ENCODE peak calls at places on chromosomes 16 and 17, in five cellular contexts. One of them, this sample, is unnamed.

GRCh38 chr16:28555593-28555992 is 1.9 kb downstream of the SGF29 start:
- DNase-seq in mesenchymal stem cell: no peak
- DNase-seq in H9: no peak
- DNase-seq in H1: no peak
- DNase-seq in neuronal stem cell: no peak
- DNase-seq in this sample: no peak

GRCh38 chr17:50128441-50129302 is 1.3 kb downstream of the SAMD14 start:
- DNase-seq in mesenchymal stem cell: peak
- DNase-seq in H9: peak
- DNase-seq in neuronal stem cell: no peak
- DNase-seq in H1: no peak
- DNase-seq in this sample: peak

GRCh38 chr17:42159796-42160551 is 5.2 kb upstream of the RAB5C start:
- DNase-seq in neuronal stem cell: no peak
- DNase-seq in mesenchymal stem cell: no peak
- DNase-seq in H9: no peak
- DNase-seq in H1: no peak
- DNase-seq in this sample: no peak

GRCh38 chr17:38560503-38561318 is 45.0 kb downstream of the SRCIN1 start:
- DNase-seq in H9: peak
- DNase-seq in neuronal stem cell: no peak
- DNase-seq in H1: no peak
- DNase-seq in mesenchymal stem cell: peak
- DNase-seq in this sample: peak

GRCh38 chr16:84036131-84036530 is 6.5 kb downstream of the SLC38A8 start:
- DNase-seq in mesenchymal stem cell: no peak
- DNase-seq in H9: no peak
- DNase-seq in H1: no peak
- DNase-seq in neuronal stem cell: no peak
- DNase-seq in this sample: no peak

GRCh38 chr17:69669441-69670178 is 255.1 kb downstream of the MAP2K6 start:
- DNase-seq in mesenchymal stem cell: no peak
- DNase-seq in H1: no peak
- DNase-seq in neuronal stem cell: no peak
- DNase-seq in H9: no peak
- DNase-seq in this sample: peak

GRCh38 chr17:7582401-7583252 is 1.0 kb upstream of the MPDU1 start:
- DNase-seq in H1: no peak
- DNase-seq in H9: peak
- DNase-seq in neuronal stem cell: no peak
- DNase-seq in mesenchymal stem cell: no peak
- DNase-seq in this sample: no peak

GRCh38 chr17:42016411-42016831 is 818 bp downstream of the DNAJC7 start:
- DNase-seq in H9: no peak
- DNase-seq in neuronal stem cell: no peak
- DNase-seq in mesenchymal stem cell: peak
- DNase-seq in H1: no peak
- DNase-seq in this sample: peak

GRCh38 chr17:15091825-15092224 is 173.3 kb downstream of the PMP22 start:
- DNase-seq in H1: no peak
- DNase-seq in mesenchymal stem cell: no peak
- DNase-seq in neuronal stem cell: no peak
- DNase-seq in H9: no peak
- DNase-seq in this sample: no peak

GRCh38 chr16:1005286-1005685 is 23.7 kb downstream of the SOX8 start:
- DNase-seq in mesenchymal stem cell: no peak
- DNase-seq in H9: no peak
- DNase-seq in H1: no peak
- DNase-seq in neuronal stem cell: no peak
- DNase-seq in this sample: no peak

GRCh38 chr17:77708936-77709335 is 249.6 kb upstream of the TNRC6C start:
- DNase-seq in mesenchymal stem cell: no peak
- DNase-seq in neuronal stem cell: no peak
- DNase-seq in H1: no peak
- DNase-seq in H9: peak
- DNase-seq in this sample: no peak

GRCh38 chr16:48444574-48444973 is 59.4 kb upstream of the SIAH1 start:
- DNase-seq in H1: no peak
- DNase-seq in neuronal stem cell: no peak
- DNase-seq in H9: no peak
- DNase-seq in mesenchymal stem cell: peak
- DNase-seq in this sample: peak

GRCh38 chr17:63775420-63775819 is 1.4 kb downstream of the DDX42 start:
- DNase-seq in H9: no peak
- DNase-seq in mesenchymal stem cell: peak
- DNase-seq in neuronal stem cell: no peak
- DNase-seq in H1: no peak
- DNase-seq in this sample: no peak

GRCh38 chr16:81401035-81401950 is 43.3 kb upstream of the CMIP start:
- DNase-seq in H1: no peak
- DNase-seq in H9: no peak
- DNase-seq in neuronal stem cell: no peak
- DNase-seq in mesenchymal stem cell: peak
- DNase-seq in this sample: peak

GRCh38 chr16:57590654-57591085 is 37.8 kb upstream of the ADGRG1 start:
- DNase-seq in H1: no peak
- DNase-seq in mesenchymal stem cell: peak
- DNase-seq in H9: no peak
- DNase-seq in neuronal stem cell: no peak
- DNase-seq in this sample: peak

GRCh38 chr17:20706752-20707372 is 127.3 kb downstream of the CDRT15L2 start:
- DNase-seq in neuronal stem cell: no peak
- DNase-seq in H9: no peak
- DNase-seq in mesenchymal stem cell: no peak
- DNase-seq in H1: no peak
- DNase-seq in this sample: no peak

GRCh38 chr17:41624208-41625101 is at the start of gene KRT17:
- DNase-seq in neuronal stem cell: no peak
- DNase-seq in H9: peak
- DNase-seq in H1: no peak
- DNase-seq in mesenchymal stem cell: no peak
- DNase-seq in this sample: no peak

GRCh38 chr17:62807812-62808575 is at the start of gene MARCHF10:
- DNase-seq in H9: peak
- DNase-seq in H1: no peak
- DNase-seq in mesenchymal stem cell: no peak
- DNase-seq in neuronal stem cell: peak
- DNase-seq in this sample: no peak

GRCh38 chr16:1313721-1314120 is 4.3 kb downstream of the UBE2I start:
- DNase-seq in H9: no peak
- DNase-seq in H1: no peak
- DNase-seq in mesenchymal stem cell: no peak
- DNase-seq in neuronal stem cell: no peak
- DNase-seq in this sample: no peak

GRCh38 chr16:77993111-77993571 is 29.2 kb upstream of the CLEC3A start:
- DNase-seq in mesenchymal stem cell: peak
- DNase-seq in H9: peak
- DNase-seq in neuronal stem cell: no peak
- DNase-seq in H1: no peak
- DNase-seq in this sample: peak

GRCh38 chr16:78551487-78552085 is 452.1 kb downstream of the WWOX start:
- DNase-seq in H9: peak
- DNase-seq in neuronal stem cell: peak
- DNase-seq in H1: peak
- DNase-seq in mesenchymal stem cell: no peak
- DNase-seq in this sample: no peak

GRCh38 chr17:41710472-41711090 is 1.6 kb upstream of the GAST start:
- DNase-seq in H1: no peak
- DNase-seq in mesenchymal stem cell: peak
- DNase-seq in neuronal stem cell: no peak
- DNase-seq in H9: no peak
- DNase-seq in this sample: peak

GRCh38 chr17:40579471-40579870 is 14.2 kb upstream of the CCR7 start:
- DNase-seq in H1: no peak
- DNase-seq in mesenchymal stem cell: no peak
- DNase-seq in H9: no peak
- DNase-seq in neuronal stem cell: no peak
- DNase-seq in this sample: no peak

GRCh38 chr17:22517716-22518115 is 825.4 kb downstream of the KCNJ18 start:
- DNase-seq in H1: no peak
- DNase-seq in H9: no peak
- DNase-seq in neuronal stem cell: no peak
- DNase-seq in mesenchymal stem cell: no peak
- DNase-seq in this sample: no peak

GRCh38 chr17:32546031-32546444 is 59.2 kb downstream of the CDK5R1 start:
- DNase-seq in mesenchymal stem cell: no peak
- DNase-seq in H9: peak
- DNase-seq in neuronal stem cell: peak
- DNase-seq in H1: peak
- DNase-seq in this sample: no peak

GRCh38 chr17:266701-267656 is 85.5 kb upstream of the DOC2B start:
- DNase-seq in H9: no peak
- DNase-seq in H1: no peak
- DNase-seq in neuronal stem cell: peak
- DNase-seq in mesenchymal stem cell: no peak
- DNase-seq in this sample: no peak

GRCh38 chr16:27960619-27961295 is 102.8 kb downstream of the GSG1L start:
- DNase-seq in neuronal stem cell: no peak
- DNase-seq in mesenchymal stem cell: no peak
- DNase-seq in H1: no peak
- DNase-seq in H9: no peak
- DNase-seq in this sample: no peak

GRCh38 chr17:63249256-63250006 is 196.7 kb downstream of the CYB561 start:
- DNase-seq in H1: no peak
- DNase-seq in neuronal stem cell: no peak
- DNase-seq in mesenchymal stem cell: peak
- DNase-seq in H9: no peak
- DNase-seq in this sample: peak

GRCh38 chr17:62661337-62661736 is 33.9 kb downstream of the MRC2 start:
- DNase-seq in H1: no peak
- DNase-seq in mesenchymal stem cell: no peak
- DNase-seq in neuronal stem cell: no peak
- DNase-seq in H9: no peak
- DNase-seq in this sample: no peak

GRCh38 chr17:29929544-29930398 is at the start of gene SSH2:
- DNase-seq in H1: no peak
- DNase-seq in mesenchymal stem cell: peak
- DNase-seq in neuronal stem cell: peak
- DNase-seq in H9: peak
- DNase-seq in this sample: peak

GRCh38 chr17:14942511-14943185 is 322.5 kb downstream of the PMP22 start:
- DNase-seq in neuronal stem cell: no peak
- DNase-seq in H1: no peak
- DNase-seq in mesenchymal stem cell: peak
- DNase-seq in H9: no peak
- DNase-seq in this sample: no peak

GRCh38 chr16:79691001-79691400 is 90.5 kb upstream of the MAF start:
- DNase-seq in H9: no peak
- DNase-seq in neuronal stem cell: no peak
- DNase-seq in mesenchymal stem cell: no peak
- DNase-seq in H1: no peak
- DNase-seq in this sample: no peak

GRCh38 chr17:74610108-74610507 is 13.4 kb downstream of the CD300E start:
- DNase-seq in mesenchymal stem cell: no peak
- DNase-seq in H9: no peak
- DNase-seq in H1: no peak
- DNase-seq in neuronal stem cell: peak
- DNase-seq in this sample: no peak

GRCh38 chr17:57211543-57211942 is 44.8 kb upstream of the MSI2 start:
- DNase-seq in H9: no peak
- DNase-seq in H1: no peak
- DNase-seq in mesenchymal stem cell: peak
- DNase-seq in neuronal stem cell: no peak
- DNase-seq in this sample: peak

GRCh38 chr16:89873822-89874689 is 664 bp downstream of the TCF25 start:
- DNase-seq in H1: peak
- DNase-seq in mesenchymal stem cell: peak
- DNase-seq in H9: peak
- DNase-seq in neuronal stem cell: peak
- DNase-seq in this sample: peak
- H4K91ac ChIP-seq in H1: peak
- H4K91ac ChIP-seq in mesenchymal stem cell: peak
- H4K91ac ChIP-seq in H9: no peak
- H4K91ac ChIP-seq in neuronal stem cell: no peak
- H4K91ac ChIP-seq in this sample: peak

GRCh38 chr17:6521636-6522035 is 34.7 kb downstream of the PITPNM3 start:
- DNase-seq in neuronal stem cell: no peak
- DNase-seq in H9: peak
- DNase-seq in mesenchymal stem cell: no peak
- DNase-seq in H1: no peak
- DNase-seq in this sample: no peak

GRCh38 chr17:6525111-6525510 is 31.2 kb downstream of the PITPNM3 start:
- DNase-seq in H9: peak
- DNase-seq in mesenchymal stem cell: no peak
- DNase-seq in H1: no peak
- DNase-seq in neuronal stem cell: no peak
- DNase-seq in this sample: no peak

GRCh38 chr17:6523809-6524355 is 32.5 kb downstream of the PITPNM3 start:
- DNase-seq in neuronal stem cell: no peak
- DNase-seq in H9: peak
- DNase-seq in mesenchymal stem cell: no peak
- DNase-seq in H1: no peak
- DNase-seq in this sample: no peak

GRCh38 chr17:6524520-6524919 is 31.8 kb downstream of the PITPNM3 start:
- DNase-seq in neuronal stem cell: no peak
- DNase-seq in H1: no peak
- DNase-seq in H9: peak
- DNase-seq in mesenchymal stem cell: no peak
- DNase-seq in this sample: peak

GRCh38 chr17:6523330-6523729 is 33.0 kb downstream of the PITPNM3 start:
- DNase-seq in mesenchymal stem cell: peak
- DNase-seq in H1: peak
- DNase-seq in neuronal stem cell: no peak
- DNase-seq in H9: peak
- DNase-seq in this sample: peak
- H4K91ac ChIP-seq in mesenchymal stem cell: no peak
- H4K91ac ChIP-seq in H1: no peak
- H4K91ac ChIP-seq in neuronal stem cell: no peak
- H4K91ac ChIP-seq in H9: no peak
- H4K91ac ChIP-seq in this sample: no peak

GRCh38 chr17:43211480-43212402 is at the start of gene TMEM106A:
- DNase-seq in mesenchymal stem cell: peak
- DNase-seq in H1: peak
- DNase-seq in neuronal stem cell: peak
- DNase-seq in H9: peak
- DNase-seq in this sample: peak
- H4K91ac ChIP-seq in mesenchymal stem cell: peak
- H4K91ac ChIP-seq in H1: peak
- H4K91ac ChIP-seq in neuronal stem cell: no peak
- H4K91ac ChIP-seq in H9: no peak
- H4K91ac ChIP-seq in this sample: peak

DNA sequence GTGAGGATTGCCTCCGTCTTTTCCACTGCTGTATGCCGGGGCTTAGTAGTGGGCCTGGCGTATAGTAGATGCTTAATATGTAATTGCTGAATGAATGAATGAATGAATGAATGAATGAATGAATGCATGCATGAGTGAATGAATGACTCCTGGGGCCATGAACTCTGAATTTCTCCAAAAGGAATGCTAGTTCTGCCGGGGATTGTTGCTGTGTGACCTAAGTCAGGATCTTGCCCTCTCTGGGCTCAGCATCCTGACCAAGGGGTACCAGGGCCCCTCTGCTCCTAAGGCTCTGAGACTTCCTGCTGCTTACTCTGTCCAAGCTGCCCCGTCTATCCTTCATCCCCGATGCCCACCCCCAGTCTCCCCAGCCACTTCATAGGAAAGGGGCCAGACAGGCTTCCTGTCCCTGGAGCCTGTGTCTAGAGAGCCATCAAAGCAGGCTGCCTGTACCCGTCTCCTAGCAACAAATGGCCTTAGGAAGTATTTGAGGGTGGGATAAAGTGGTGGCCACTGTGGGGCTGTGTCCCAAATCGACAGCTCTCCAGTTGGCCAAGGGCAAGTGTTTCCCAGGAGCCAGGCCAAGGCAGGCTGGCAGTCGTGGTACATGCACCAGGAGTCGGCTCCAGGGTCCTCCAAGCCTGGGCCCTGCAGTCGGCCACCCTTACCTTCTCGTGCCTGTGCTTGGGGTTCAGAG is 11.6 kb upstream of the MPRIP start:
- DNase-seq in neuronal stem cell: no peak
- DNase-seq in H9: peak
- DNase-seq in H1: no peak
- DNase-seq in mesenchymal stem cell: no peak
- DNase-seq in this sample: no peak
- H4K91ac ChIP-seq in neuronal stem cell: peak
- H4K91ac ChIP-seq in H9: no peak
- H4K91ac ChIP-seq in H1: peak
- H4K91ac ChIP-seq in mesenchymal stem cell: peak
- H4K91ac ChIP-seq in this sample: no peak